ENCODE peak calls at places on chromosomes 6 and 20, in five cellular contexts. N, Z, T, J and V are unnamed samples.
A peak's percentile ranks its signal among the peaks of the same experiment; 100 is the strongest.

GRCh38 chr6:7730852-7731251 is 5.0 kb downstream of the BMP6 start:
- DNase-seq in N (no peak), Z (no peak), T (peak; percentile 2), J (no peak), V (peak; percentile 91)

GRCh38 chr20:44615169-44615791 is 32.9 kb downstream of the PKIG start:
- DNase-seq in N (peak; percentile 57), Z (no peak), T (no peak), J (no peak), V (no peak)

GRCh38 chr6:4297348-4297747 is 162.0 kb upstream of the ECI2 start:
- DNase-seq in N (no peak), Z (no peak), T (no peak), J (no peak), V (no peak)

GRCh38 chr6:21907291-21907690 is 313.7 kb downstream of the SOX4 start:
- DNase-seq in N (no peak), Z (no peak), T (no peak), J (no peak), V (no peak)

GRCh38 chr6:42969934-42970333 is 9.0 kb downstream of the PEX6 start:
- DNase-seq in N (no peak), Z (no peak), T (no peak), J (no peak), V (no peak)

GRCh38 chr6:28468056-28468455 is 24.8 kb upstream of the ZSCAN23 start:
- DNase-seq in N (no peak), Z (no peak), T (no peak), J (no peak), V (no peak)

GRCh38 chr6:163782436-163783003 is 368.0 kb downstream of the QKI start:
- DNase-seq in N (peak; percentile 31), Z (no peak), T (no peak), J (no peak), V (no peak)

GRCh38 chr20:35277531-35278395 is at the start of gene MMP24OS:
- DNase-seq in N (peak; percentile 97), Z (peak; percentile 85), T (peak; percentile 98), J (peak; percentile 82), V (peak; percentile 73)

GRCh38 chr6:169035381-169036280 is 218.0 kb downstream of the THBS2 start:
- DNase-seq in N (no peak), Z (no peak), T (no peak), J (no peak), V (peak; percentile 86)

DNA sequence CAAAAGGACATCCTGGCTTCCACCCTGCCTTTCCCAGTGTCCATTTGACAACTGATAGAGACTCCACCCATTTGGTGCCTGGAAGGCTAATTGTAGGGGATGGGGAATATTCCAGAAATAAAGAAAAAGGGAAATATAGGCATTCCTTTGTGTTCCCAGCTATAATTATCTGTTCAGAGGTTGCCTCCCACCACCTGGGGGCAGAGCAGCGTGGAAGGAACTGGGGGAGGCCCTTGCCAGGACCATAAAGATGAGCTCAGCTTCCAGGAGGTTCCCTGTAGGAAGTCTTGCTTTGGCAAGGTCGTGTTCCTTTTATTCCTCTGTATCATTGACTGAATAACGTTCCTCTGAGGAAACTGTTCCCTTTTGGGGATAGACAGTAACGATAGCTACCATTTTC is 214.7 kb downstream of the TFAP2C start:
- DNase-seq in N (no peak), Z (no peak), T (no peak), J (no peak), V (no peak)
- TF ChIP-seq CTCF in N (no peak), Z (no peak), T (no peak), J (no peak), V (peak; percentile 44)

GRCh38 chr6:30893001-30893591 is 8.8 kb downstream of the DDR1 start:
- DNase-seq in N (no peak), Z (no peak), T (no peak), J (no peak), V (no peak)
- TF ChIP-seq CTCF in N (no peak), Z (peak; percentile 69), T (peak; percentile 47), J (no peak), V (peak; percentile 58)

DNA sequence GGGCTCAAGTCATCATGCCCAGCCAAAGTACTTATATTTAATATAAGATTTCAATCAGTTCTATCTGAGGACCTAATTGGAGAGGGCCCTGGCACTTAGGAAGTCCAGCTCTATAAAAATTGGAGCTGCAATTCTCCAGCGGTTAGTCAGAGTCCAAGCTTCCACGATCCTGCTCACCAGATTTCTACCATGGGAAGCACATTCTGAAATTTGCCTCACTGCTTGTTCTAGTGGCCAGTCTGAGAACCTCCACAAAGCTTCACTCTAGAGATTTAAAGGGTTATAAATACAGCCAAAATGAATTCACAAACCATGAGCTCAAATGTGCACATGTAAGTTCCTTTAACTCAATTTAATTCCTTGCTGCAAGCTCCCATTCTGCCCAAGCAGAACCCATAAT is 33.5 kb downstream of the PNLDC1 start:
- DNase-seq in N (no peak), Z (no peak), T (no peak), J (no peak), V (peak; percentile 94)
- TF ChIP-seq CTCF in N (no peak), Z (no peak), T (no peak), J (no peak), V (peak; percentile 54)

GRCh38 chr6:115706981-115707380 is 353.7 kb downstream of the FRK start:
- DNase-seq in N (no peak), Z (no peak), T (no peak), J (no peak), V (no peak)
- TF ChIP-seq CTCF in N (no peak), Z (no peak), T (no peak), J (no peak), V (no peak)

DNA sequence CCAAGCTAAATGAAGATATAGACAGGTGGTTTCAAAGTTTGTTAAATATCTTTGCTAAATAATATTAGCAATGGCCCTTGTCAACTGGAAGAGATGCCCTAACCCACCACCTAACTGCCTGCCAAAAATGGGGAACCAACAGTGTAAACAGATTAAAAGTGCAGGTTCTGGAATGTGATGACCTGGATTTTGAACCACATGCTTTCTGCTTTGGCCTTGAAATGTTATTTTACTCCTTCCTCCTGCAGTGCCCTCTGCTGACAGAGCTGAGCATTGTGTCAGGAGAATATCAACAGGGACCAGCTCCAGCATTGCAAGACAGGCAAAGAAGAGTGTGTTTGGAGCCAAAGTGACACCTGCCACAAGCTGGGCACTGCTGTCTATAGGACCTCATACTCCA is 226.6 kb downstream of the MYLK4 start:
- DNase-seq in N (no peak), Z (no peak), T (no peak), J (no peak), V (no peak)
- TF ChIP-seq CTCF in N (no peak), Z (no peak), T (no peak), J (no peak), V (peak; percentile 45)

DNA sequence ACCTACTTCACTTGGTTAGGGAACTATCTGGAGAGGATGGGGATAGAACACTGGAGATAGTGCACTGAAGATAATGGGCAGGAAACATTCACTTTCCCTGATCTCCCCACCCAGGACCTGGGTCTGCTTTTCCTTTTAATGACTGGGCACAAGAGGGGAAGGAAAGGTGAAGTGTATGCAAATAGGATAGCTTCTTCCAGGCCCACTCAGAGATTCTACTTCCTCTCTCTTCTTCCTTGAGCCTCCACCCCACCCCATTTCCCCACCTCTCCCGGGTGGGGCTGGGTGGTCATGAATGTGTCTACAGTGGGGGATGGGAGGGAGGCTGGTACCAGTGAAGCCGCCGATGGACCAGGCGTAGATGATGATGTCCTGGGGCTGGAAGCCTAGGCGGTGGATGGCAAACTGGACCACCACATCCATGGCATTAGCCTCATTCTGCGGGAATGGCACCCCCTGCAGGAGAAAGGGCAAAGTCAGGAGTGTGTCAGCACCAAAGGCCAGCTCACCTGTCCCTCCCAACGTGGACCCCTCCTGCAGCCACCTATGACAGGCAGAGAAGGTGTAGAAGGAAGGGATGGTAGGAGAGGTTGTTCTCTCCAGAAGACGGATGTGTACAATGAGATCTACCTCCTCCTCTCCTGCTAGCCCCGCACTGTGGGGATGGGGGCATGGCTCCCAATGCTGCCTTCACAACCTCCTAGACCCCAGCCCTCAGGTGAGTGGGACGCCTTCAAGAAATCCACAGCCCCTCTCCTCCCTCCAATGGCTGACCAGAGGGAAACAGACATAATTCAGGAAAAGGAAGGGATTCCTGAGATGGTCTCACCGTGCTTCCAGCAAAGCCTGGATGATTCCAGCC is 8.6 kb upstream of the LY6G5C start:
- DNase-seq in N (peak; percentile 46), Z (no peak), T (peak; percentile 43), J (no peak), V (no peak)
- TF ChIP-seq CTCF in N (peak; percentile 29), Z (no peak), T (peak; percentile 44), J (no peak), V (peak; percentile 75)

GRCh38 chr6:117263353-117263927 is 1.9 kb upstream of the VGLL2 start:
- DNase-seq in N (peak; percentile 15), Z (no peak), T (no peak), J (no peak), V (no peak)

GRCh38 chr6:117266948-117267347 is 1.6 kb downstream of the VGLL2 start:
- DNase-seq in N (no peak), Z (no peak), T (no peak), J (no peak), V (no peak)

GRCh38 chr6:117264487-117265424 is 602 bp upstream of the VGLL2 start:
- DNase-seq in N (peak; percentile 58), Z (peak; percentile 42), T (no peak), J (no peak), V (no peak)

GRCh38 chr6:117266267-117266797 is 974 bp downstream of the VGLL2 start:
- DNase-seq in N (no peak), Z (no peak), T (no peak), J (no peak), V (no peak)

DNA sequence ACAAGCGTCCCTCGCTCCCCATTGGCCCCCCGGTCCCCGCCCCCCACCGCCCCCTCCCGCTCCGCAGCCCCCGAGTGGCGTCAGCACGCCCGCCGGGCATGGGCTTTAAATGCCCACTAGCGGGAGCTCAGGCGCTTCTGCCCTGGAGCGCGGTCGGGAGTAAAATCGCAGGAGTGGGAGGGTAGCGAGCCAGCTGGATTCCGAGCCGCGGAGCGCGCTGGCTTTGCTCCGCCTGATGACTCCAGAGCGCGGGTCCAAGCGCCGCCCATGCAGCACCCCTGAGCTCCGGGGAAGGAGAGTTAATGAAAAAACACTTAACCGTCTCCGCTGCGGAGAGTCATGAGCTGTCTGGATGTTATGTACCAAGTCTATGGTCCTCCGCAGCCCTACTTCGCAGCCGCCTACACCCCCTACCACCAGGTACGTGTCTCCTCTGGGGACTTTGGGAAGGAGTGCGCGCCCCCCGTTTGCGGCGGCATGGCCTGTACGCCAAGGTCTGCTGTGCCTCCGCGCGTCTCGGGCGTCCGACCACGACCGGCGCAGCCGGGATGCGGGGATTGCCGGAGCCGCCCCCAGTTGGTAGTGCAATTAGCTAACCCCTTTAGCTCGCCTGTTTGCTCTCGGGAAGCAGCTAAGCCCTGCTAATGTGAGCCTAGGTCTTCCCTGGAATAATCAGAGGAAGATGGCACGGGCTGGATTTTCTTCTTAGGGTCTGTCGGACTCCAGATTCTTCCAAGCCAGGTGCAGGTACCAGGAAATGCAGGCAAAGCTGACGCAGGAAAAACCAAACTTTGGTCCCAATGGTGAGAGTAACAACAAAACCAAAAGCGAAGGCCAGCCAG is at the start of gene VGLL2:
- DNase-seq in N (peak; percentile 47), Z (peak; percentile 69), T (no peak), J (no peak), V (no peak)
- TF ChIP-seq CTCF in N (no peak), Z (no peak), T (no peak), J (no peak), V (no peak)